ENCODE peak calls at places on chromosomes 1 and 21, in four cellular contexts. P, J, D and F are unnamed samples.

GRCh38 chr1:167663002-167663772 is 33.2 kb downstream of the RCSD1 start:
- DNase-seq in J (no peak), P (no peak), D (peak; percentile 18), F (peak; percentile 29)

GRCh38 chr1:3898994-3899775 is 887 bp downstream of the C1orf174 start:
- DNase-seq in D (peak; percentile 5), P (no peak), J (no peak), F (no peak)

GRCh38 chr1:201892211-201892610 is 3.5 kb downstream of the SHISA4 start:
- DNase-seq in J (no peak), D (no peak), P (no peak), F (no peak)

GRCh38 chr21:31293986-31294385 is 50.1 kb downstream of the TIAM1 start:
- DNase-seq in J (no peak), D (peak; percentile 92), P (no peak), F (no peak)

GRCh38 chr1:154975409-154976205 is 1.1 kb downstream of the CKS1B start:
- DNase-seq in J (peak; percentile 67), P (peak; percentile 84), D (peak; percentile 74), F (peak; percentile 77)

GRCh38 chr1:36542024-36542961 is 59.6 kb upstream of the CSF3R start:
- DNase-seq in P (peak; percentile 40), J (no peak), D (no peak), F (no peak)

GRCh38 chr1:43834280-43835140 is 99.1 kb upstream of the ARTN start:
- DNase-seq in J (no peak), D (peak; percentile 49), P (peak; percentile 71), F (peak; percentile 16)

GRCh38 chr1:236465959-236466303 is 57.9 kb upstream of the LGALS8 start:
- DNase-seq in D (no peak), P (no peak), J (no peak), F (peak; percentile 49)

GRCh38 chr1:25955553-25955952 is 42.3 kb downstream of the PAFAH2 start:
- DNase-seq in J (no peak), P (no peak), D (no peak), F (no peak)

GRCh38 chr1:148315081-148315811 is 163.2 kb upstream of the NBPF11 start:
- DNase-seq in D (peak; percentile 23), P (no peak), J (no peak), F (no peak)

GRCh38 chr1:20281801-20282200 is 8.9 kb upstream of the VWA5B1 start:
- DNase-seq in D (no peak), P (no peak), J (no peak), F (no peak)

GRCh38 chr21:26153758-26154157 is 16.8 kb downstream of the APP start:
- DNase-seq in D (no peak), J (no peak), P (no peak), F (no peak)

GRCh38 chr1:182170941-182171461 is 109.5 kb upstream of the ZNF648 start:
- DNase-seq in J (no peak), P (no peak), D (no peak), F (no peak)

GRCh38 chr1:96978867-96979266 is 257.3 kb downstream of the PTBP2 start:
- DNase-seq in D (no peak), J (no peak), P (no peak), F (no peak)

GRCh38 chr1:2145946-2146835 is 48.4 kb downstream of the FAAP20 start:
- DNase-seq in D (no peak), P (no peak), J (no peak), F (no peak)

GRCh38 chr21:40054403-40054802 is 187.2 kb downstream of the PCP4 start:
- DNase-seq in P (peak; percentile 90), J (no peak), D (no peak), F (no peak)

GRCh38 chr1:209727286-209727685 is 22.6 kb downstream of the HSD11B1 start:
- DNase-seq in J (no peak), P (no peak), D (no peak), F (no peak)

GRCh38 chr1:184033711-184034167 is 3.8 kb downstream of the COLGALT2 start:
- DNase-seq in P (no peak), J (no peak), D (no peak), F (no peak)

GRCh38 chr21:44732956-44733355 is 21.6 kb upstream of the TSPEAR start:
- DNase-seq in D (no peak), P (no peak), J (no peak), F (no peak)

GRCh38 chr21:39314155-39315027 is 959 bp upstream of the BRWD1 start:
- DNase-seq in J (peak; percentile 61), D (peak; percentile 76), P (no peak), F (no peak)

GRCh38 chr1:155128755-155129473 is 1.2 kb downstream of the EFNA1 start:
- DNase-seq in J (peak; percentile 74), D (peak; percentile 30), P (peak; percentile 72), F (no peak)

GRCh38 chr1:229253170-229253974 is 17.5 kb upstream of the RAB4A start:
- DNase-seq in P (no peak), J (no peak), D (peak; percentile 28), F (no peak)

GRCh38 chr1:206693029-206693428 is 8.3 kb downstream of the MAPKAPK2 start:
- DNase-seq in D (peak; percentile 80), J (peak; percentile 86), P (no peak), F (no peak)

GRCh38 chr1:164565356-164565755 is 6.4 kb downstream of the PBX1 start:
- DNase-seq in J (no peak), P (no peak), D (no peak), F (no peak)

GRCh38 chr1:156499703-156500577 is 635 bp downstream of the MEF2D start:
- DNase-seq in P (peak; percentile 80), J (peak; percentile 83), D (no peak), F (peak; percentile 59)

GRCh38 chr1:206902702-206903101 is 5.5 kb downstream of the IL24 start:
- DNase-seq in J (no peak), P (no peak), D (no peak), F (no peak)

GRCh38 chr1:113674591-113674990 is 84.7 kb downstream of the PHTF1 start:
- DNase-seq in D (no peak), P (no peak), J (no peak), F (no peak)

GRCh38 chr21:46092811-46093667 is 4.9 kb upstream of the COL6A2 start:
- DNase-seq in J (no peak), D (no peak), P (peak; percentile 59), F (no peak)

GRCh38 chr1:90714521-90714951 is 2.6 kb downstream of the BARHL2 start:
- DNase-seq in J (no peak), D (no peak), P (no peak), F (no peak)

GRCh38 chr1:12525311-12526181 is 92.5 kb downstream of the DHRS3 start:
- DNase-seq in P (peak; percentile 87), J (no peak), D (peak; percentile 56), F (no peak)

GRCh38 chr1:82790556-82790955 is 989.8 kb downstream of the ADGRL2 start:
- DNase-seq in J (no peak), P (no peak), D (no peak), F (no peak)

GRCh38 chr1:82801151-82801550 is 1000.4 kb downstream of the ADGRL2 start:
- DNase-seq in D (no peak), P (no peak), J (no peak), F (no peak)

GRCh38 chr1:82792151-82792550 is 991.4 kb downstream of the ADGRL2 start:
- DNase-seq in J (no peak), P (no peak), D (no peak), F (no peak)

DNA sequence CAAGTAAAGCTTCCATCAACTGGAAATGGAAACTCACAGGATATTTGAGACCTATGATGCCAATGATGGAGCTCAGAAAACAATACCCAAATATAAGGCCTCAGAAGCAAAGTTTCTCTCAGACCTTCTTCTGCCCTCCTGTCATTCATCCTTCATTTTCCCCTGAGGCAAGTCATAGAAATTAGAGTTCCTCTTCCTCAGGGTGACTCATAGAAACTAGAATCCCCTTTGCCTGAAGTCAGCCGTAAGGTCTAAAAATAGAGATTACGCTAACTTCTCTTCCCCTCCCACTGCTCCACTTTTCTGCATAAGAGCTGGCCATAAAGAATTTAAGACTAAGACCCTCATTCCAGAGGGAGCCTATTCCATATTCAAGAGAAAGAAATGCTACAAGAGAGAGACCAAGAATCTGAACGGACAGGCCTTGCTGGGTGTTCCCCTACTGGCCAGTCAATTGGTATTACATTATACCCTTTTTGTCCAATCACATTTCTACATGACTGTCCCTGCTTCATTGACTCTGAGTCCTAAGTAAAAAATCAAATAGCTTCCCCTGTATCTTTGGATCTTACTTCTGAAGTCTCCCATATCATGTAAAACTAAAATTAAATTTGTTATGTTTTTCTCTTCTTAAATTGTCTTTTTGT is 994.9 kb downstream of the ADGRL2 start:
- DNase-seq in P (no peak), J (no peak), D (no peak), F (no peak)
- TF ChIP-seq CTCF in P (no peak), J (no peak), D (no peak), F (no peak)

GRCh38 chr1:150484431-150484830 is 2.8 kb upstream of the TARS2 start:
- DNase-seq in P (no peak), J (no peak), D (no peak), F (no peak)

GRCh38 chr1:150487763-150488115 is 520 bp downstream of the TARS2 start:
- DNase-seq in D (no peak), P (no peak), J (no peak), F (peak; percentile 12)

GRCh38 chr1:150484861-150485260 is 2.4 kb upstream of the TARS2 start:
- DNase-seq in J (no peak), D (peak; percentile 54), P (no peak), F (no peak)

GRCh38 chr1:150486966-150487762 is at the start of gene TARS2:
- DNase-seq in D (peak; percentile 100), P (peak; percentile 90), J (peak; percentile 97), F (peak; percentile 83)
- TF ChIP-seq CTCF in D (peak; percentile 32), P (peak; percentile 31), J (peak; percentile 13), F (no peak)

GRCh38 chr1:42732126-42732680 is 7.8 kb downstream of the CLDN19 start:
- DNase-seq in D (peak; percentile 24), P (no peak), J (no peak), F (no peak)

GRCh38 chr1:42730002-42730401 is 10.0 kb downstream of the CLDN19 start:
- DNase-seq in J (no peak), P (no peak), D (no peak), F (no peak)

GRCh38 chr1:42734201-42735035 is 5.6 kb downstream of the CLDN19 start:
- DNase-seq in P (no peak), J (no peak), D (no peak), F (no peak)

GRCh38 chr1:42733415-42734200 is 6.4 kb downstream of the CLDN19 start:
- DNase-seq in D (no peak), P (no peak), J (no peak), F (no peak)

DNA sequence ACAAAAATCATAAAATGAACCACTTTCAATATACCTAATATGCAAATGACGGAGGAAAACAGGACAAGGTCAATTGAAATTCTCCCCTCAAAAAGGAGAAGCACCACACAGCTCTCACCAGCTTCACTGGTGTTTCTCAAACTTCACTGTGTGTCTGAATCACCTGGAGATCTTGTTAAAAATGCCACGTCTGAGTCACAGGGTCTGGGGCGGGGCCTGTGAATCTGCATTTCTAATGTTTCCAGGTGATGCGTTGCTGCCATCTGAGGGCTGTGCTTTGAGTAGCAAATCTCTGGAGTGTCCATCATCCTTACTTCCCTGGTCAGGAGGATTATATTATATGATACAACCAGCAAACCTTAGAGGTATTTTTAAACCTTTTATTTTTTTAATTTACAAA is 9.0 kb downstream of the CLDN19 start:
- DNase-seq in D (no peak), J (no peak), P (no peak), F (no peak)
- TF ChIP-seq CTCF in D (no peak), J (no peak), P (no peak), F (peak; percentile 4)

DNA sequence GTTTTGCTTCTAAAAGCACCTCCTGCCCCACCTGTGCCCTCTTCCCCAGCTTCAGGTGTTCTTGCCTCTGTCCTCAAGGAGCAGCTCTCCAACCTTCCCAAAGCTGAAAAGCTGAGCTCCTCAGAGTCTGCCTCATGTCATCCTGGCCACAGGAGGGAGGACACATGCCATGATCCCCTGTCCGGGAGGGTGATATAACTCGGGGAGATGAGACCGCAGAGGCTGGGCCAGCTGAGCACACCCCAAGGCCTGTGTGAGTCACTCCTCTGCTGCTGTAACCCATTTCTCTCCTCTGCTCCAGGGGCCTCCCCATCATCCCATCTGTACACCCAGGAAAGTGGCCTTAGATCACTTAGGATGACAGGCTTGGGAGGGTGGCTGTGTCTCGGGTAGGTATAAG is 49.8 kb downstream of the EPHB2 start:
- DNase-seq in P (no peak), J (no peak), D (no peak), F (no peak)
- TF ChIP-seq CTCF in P (no peak), J (no peak), D (no peak), F (no peak)